ENCODE peak calls at places on chromosomes 2 and 18, in nine cellular contexts. I is tibial artery; A is body of pancreas; P is progenitor cell of endocrine pancreas; S is COR-L47; K is NCI-H526 treated with DMSO at 0.1 percent for 48 hours; N is activated naive CD4-positive, alpha-beta T cell; L is AG09319; C is AML-193. X is an unnamed sample.

GRCh38 chr2:143504397-143504796 is 375.2 kb downstream of the ARHGAP15 start:
- DNase-seq in P (no peak), I (no peak), S (no peak), K (no peak), A (no peak), N (no peak), C (no peak), L (no peak), X (no peak)

GRCh38 chr18:10353791-10354190 is 100.6 kb upstream of the APCDD1 start:
- DNase-seq in P (no peak), N (no peak), A (no peak), L (peak; percentile 43), S (no peak), K (no peak), C (no peak), I (no peak), X (no peak)

GRCh38 chr2:104836837-104837236 is 17.1 kb upstream of the POU3F3 start:
- DNase-seq in I (no peak), L (no peak), K (no peak), S (no peak), C (no peak), A (no peak), P (no peak), N (no peak), X (no peak)

GRCh38 chr2:10957396-10957795 is 45.7 kb downstream of the KCNF1 start:
- DNase-seq in N (no peak), P (no peak), S (no peak), A (no peak), C (no peak), K (no peak), I (no peak), L (no peak), X (no peak)

GRCh38 chr2:12416600-12416999 is 300.1 kb upstream of the TRIB2 start:
- DNase-seq in C (peak; percentile 8), N (no peak), L (peak; percentile 52), S (no peak), P (no peak), A (peak; percentile 71), I (peak; percentile 72), K (no peak), X (peak; percentile 56)

GRCh38 chr2:231191896-231192872 is 6.2 kb upstream of the ARMC9 start:
- DNase-seq in L (peak; percentile 86), I (peak; percentile 92), A (peak; percentile 24), N (no peak), S (no peak), C (no peak), P (peak; percentile 34), K (no peak), X (peak; percentile 30)

GRCh38 chr2:135091681-135092080 is 39.6 kb downstream of the RAB3GAP1 start:
- DNase-seq in L (no peak), P (no peak), C (no peak), A (no peak), I (no peak), S (no peak), N (no peak), K (no peak), X (no peak)

GRCh38 chr2:80670763-80671162 is 366.2 kb upstream of the LRRTM1 start:
- DNase-seq in K (no peak), A (no peak), S (no peak), L (no peak), I (no peak), N (no peak), P (no peak), C (no peak), X (no peak)

GRCh38 chr2:181411105-181411849 is 45.9 kb upstream of the ITGA4 start:
- DNase-seq in N (no peak), A (no peak), K (peak; percentile 54), I (no peak), C (no peak), L (no peak), P (no peak), S (peak; percentile 95), X (no peak)

X was measured in thyroid gland.